ENCODE peak calls at places on chromosomes 13 and 19, in five cellular contexts. Z is omental fat pad, P is COR-L47, K is cardiac muscle cell, F is midbrain. W is an unnamed sample.

GRCh38 chr19:22472180-22472637 is 50.1 kb upstream of the ZNF98 start:
- DNase-seq in Z (no peak), P (no peak), K (no peak), F (no peak), W (no peak)

GRCh38 chr19:30029721-30030510 is 87.9 kb downstream of the URI1 start:
- DNase-seq in Z (no peak), P (no peak), K (no peak), F (no peak), W (no peak)

GRCh38 chr13:111449041-111449440 is 128.6 kb downstream of the TEX29 start:
- DNase-seq in Z (no peak), P (no peak), K (no peak), F (peak; percentile 35), W (no peak)

GRCh38 chr13:51125495-51126226 is 14.6 kb upstream of the C13orf42 start:
- DNase-seq in Z (no peak), P (peak; percentile 79), K (peak; percentile 75), F (peak; percentile 54), W (peak; percentile 24)

GRCh38 chr19:14027856-14028450 is at the start of gene RLN3:
- DNase-seq in Z (no peak), P (no peak), K (no peak), F (no peak), W (no peak)

GRCh38 chr13:65965496-65965895 is 1264.6 kb downstream of the PCDH9 start:
- DNase-seq in Z (no peak), P (no peak), K (peak; percentile 55), F (no peak), W (no peak)

GRCh38 chr19:18208098-18208951 is 4.5 kb upstream of the RAB3A start:
- DNase-seq in Z (peak; percentile 37), P (no peak), K (peak; percentile 87), F (no peak), W (no peak)

GRCh38 chr19:48203227-48203793 is 32.8 kb downstream of the ZSWIM9 start:
- DNase-seq in Z (no peak), P (no peak), K (no peak), F (no peak), W (no peak)

GRCh38 chr19:47778089-47778953 is at the start of gene SELENOW:
- DNase-seq in Z (no peak), P (peak; percentile 91), K (peak; percentile 79), F (peak; percentile 88), W (no peak)

GRCh38 chr19:5684694-5685430 is 4.0 kb downstream of the HSD11B1L start:
- DNase-seq in Z (no peak), P (no peak), K (no peak), F (no peak), W (no peak)

GRCh38 chr19:17108453-17108784 is 32.8 kb downstream of the MYO9B start:
- DNase-seq in Z (no peak), P (no peak), K (no peak), F (no peak), W (no peak)

GRCh38 chr19:29006057-29006735 is 206.8 kb downstream of the UQCRFS1 start:
- DNase-seq in Z (no peak), P (no peak), K (peak; percentile 5), F (no peak), W (no peak)

GRCh38 chr13:71015516-71015915 is 851.5 kb downstream of the DACH1 start:
- DNase-seq in Z (no peak), P (no peak), K (no peak), F (no peak), W (no peak)

GRCh38 chr13:109724603-109725002 is 61.8 kb downstream of the IRS2 start:
- DNase-seq in Z (no peak), P (peak; percentile 9), K (no peak), F (peak; percentile 47), W (no peak)

GRCh38 chr19:41376241-41376997 is at the start of gene TMEM91:
- DNase-seq in Z (no peak), P (no peak), K (peak; percentile 44), F (no peak), W (no peak)

GRCh38 chr19:6890938-6891337 is 3.6 kb downstream of the ADGRE1 start:
- DNase-seq in Z (no peak), P (no peak), K (no peak), F (no peak), W (no peak)

GRCh38 chr13:89474432-89474831 is 1803.3 kb downstream of the SLITRK5 start:
- DNase-seq in Z (no peak), P (no peak), K (no peak), F (no peak), W (no peak)

GRCh38 chr13:106588367-106588766 is 20.4 kb upstream of the ARGLU1 start:
- DNase-seq in Z (no peak), P (no peak), K (no peak), F (no peak), W (no peak)

GRCh38 chr13:101785858-101786257 is 333.4 kb downstream of the ITGBL1 start:
- DNase-seq in Z (no peak), P (peak; percentile 84), K (no peak), F (no peak), W (no peak)

GRCh38 chr13:52665325-52665724 is 12.7 kb downstream of the SUGT1 start:
- DNase-seq in Z (no peak), P (no peak), K (peak; percentile 29), F (peak; percentile 3), W (no peak)

GRCh38 chr19:17565611-17566010 is 10.2 kb downstream of the COLGALT1 start:
- DNase-seq in Z (no peak), P (no peak), K (no peak), F (no peak), W (no peak)

GRCh38 chr19:34241513-34242337 is 12.6 kb upstream of the GARRE1 start:
- DNase-seq in Z (no peak), P (peak; percentile 55), K (no peak), F (no peak), W (no peak)

GRCh38 chr19:50659318-50660082 is 10.3 kb downstream of the C19orf81 start:
- DNase-seq in Z (no peak), P (no peak), K (no peak), F (no peak), W (no peak)

GRCh38 chr19:34269968-34270621 is 15.7 kb downstream of the GARRE1 start:
- DNase-seq in Z (no peak), P (peak; percentile 13), K (peak; percentile 81), F (peak; percentile 23), W (no peak)

GRCh38 chr13:23750383-23751121 is 138.6 kb downstream of the MIPEP start:
- DNase-seq in Z (no peak), P (no peak), K (no peak), F (no peak), W (no peak)

GRCh38 chr19:45507864-45508680 is 793 bp downstream of the VASP start:
- DNase-seq in Z (no peak), P (peak; percentile 73), K (no peak), F (no peak), W (no peak)

GRCh38 chr19:58196911-58197616 is 14.2 kb downstream of the ZNF274 start:
- DNase-seq in Z (no peak), P (no peak), K (peak; percentile 30), F (no peak), W (no peak)

GRCh38 chr19:41377977-41378707 is 1.8 kb downstream of the TMEM91 start:
- DNase-seq in Z (no peak), P (no peak), K (no peak), F (no peak), W (no peak)